ENCODE peak calls at places on chromosomes 16 and 17, in six cellular contexts. M is A549, G is HEK293T, P is GM12878, J is HepG2, X is K562. C is an unnamed sample.

GRCh38 chr16:67183-67791 is 5.1 kb downstream of the RHBDF1 start:
- DNase-seq in M (no peak), G (no peak), P (no peak), J (no peak), X (no peak), C (no peak)

GRCh38 chr16:7581175-7581574 is 248.5 kb downstream of the RBFOX1 start:
- DNase-seq in M (no peak), G (no peak), P (no peak), J (no peak), X (no peak), C (no peak)

GRCh38 chr17:80986816-80987480 is 4.7 kb upstream of the CHMP6 start:
- DNase-seq in M (no peak), G (no peak), P (no peak), J (no peak), X (no peak), C (no peak)

GRCh38 chr17:70636517-70637133 is 467.3 kb downstream of the KCNJ2 start:
- DNase-seq in M (peak), G (peak), P (no peak), J (peak), X (peak), C (peak)

GRCh38 chr17:30173649-30174048 is 57.0 kb downstream of the NSRP1 start:
- DNase-seq in M (no peak), G (no peak), P (peak), J (no peak), X (no peak), C (no peak)

GRCh38 chr16:8717892-8718400 is 43.5 kb downstream of the ABAT start:
- DNase-seq in M (no peak), G (no peak), P (no peak), J (no peak), X (no peak), C (no peak)

GRCh38 chr16:48583075-48584065 is 26.6 kb downstream of the N4BP1 start:
- DNase-seq in M (no peak), G (no peak), P (no peak), J (no peak), X (no peak), C (no peak)

GRCh38 chr16:70660672-70661350 is 14.5 kb downstream of the IL34 start:
- DNase-seq in M (no peak), G (no peak), P (no peak), J (no peak), X (no peak), C (no peak)

GRCh38 chr16:87502308-87502969 is 9.6 kb upstream of the ZCCHC14 start:
- DNase-seq in M (no peak), G (no peak), P (no peak), J (no peak), X (no peak), C (no peak)

GRCh38 chr16:20383106-20384029 is 21.2 kb downstream of the PDILT start:
- DNase-seq in M (peak), G (peak), P (no peak), J (peak), X (peak), C (peak)

GRCh38 chr17:77356690-77357201 is 216.0 kb downstream of the SEC14L1 start:
- DNase-seq in M (no peak), G (no peak), P (no peak), J (no peak), X (no peak), C (no peak)

GRCh38 chr17:17363638-17364337 is 60.6 kb downstream of the NT5M start:
- DNase-seq in M (no peak), G (no peak), P (no peak), J (no peak), X (no peak), C (no peak)

GRCh38 chr17:5915337-5915736 is 154.8 kb upstream of the WSCD1 start:
- DNase-seq in M (no peak), G (no peak), P (no peak), J (no peak), X (no peak), C (no peak)

GRCh38 chr16:67993207-67994036 is 5.9 kb downstream of the DPEP2 start:
- DNase-seq in M (peak), G (peak), P (no peak), J (peak), X (peak), C (peak)

GRCh38 chr17:681738-682137 is 32.9 kb downstream of the VPS53 start:
- DNase-seq in M (no peak), G (no peak), P (no peak), J (no peak), X (no peak), C (peak)

GRCh38 chr17:3385869-3386816 is at the start of gene OR3A2:
- DNase-seq in M (no peak), G (no peak), P (no peak), J (no peak), X (no peak), C (no peak)

GRCh38 chr17:55652825-55653224 is 69.8 kb downstream of the TMEM100 start:
- DNase-seq in M (peak), G (no peak), P (no peak), J (no peak), X (no peak), C (no peak)

GRCh38 chr17:77498056-77498785 is 357.5 kb downstream of the SEC14L1 start:
- DNase-seq in M (no peak), G (no peak), P (no peak), J (no peak), X (no peak), C (no peak)

GRCh38 chr16:81617021-81617346 is 162.1 kb upstream of the PLCG2 start:
- DNase-seq in M (no peak), G (no peak), P (no peak), J (no peak), X (no peak), C (no peak)

GRCh38 chr16:2842340-2843000 is 12.4 kb downstream of the ZG16B start:
- DNase-seq in M (peak), G (peak), P (no peak), J (no peak), X (peak), C (no peak)

GRCh38 chr16:11621920-11622651 is 35.4 kb upstream of the LITAF start:
- DNase-seq in M (no peak), G (no peak), P (no peak), J (no peak), X (no peak), C (no peak)

GRCh38 chr17:42187833-42188232 is 2.6 kb upstream of the HCRT start:
- DNase-seq in M (no peak), G (no peak), P (no peak), J (no peak), X (no peak), C (no peak)

GRCh38 chr16:23552171-23552570 is 5.0 kb downstream of the EARS2 start:
- DNase-seq in M (no peak), G (no peak), P (no peak), J (no peak), X (no peak), C (no peak)

GRCh38 chr17:78279360-78279990 is 48.0 kb downstream of the TMEM235 start:
- DNase-seq in M (no peak), G (no peak), P (no peak), J (no peak), X (no peak), C (no peak)

GRCh38 chr17:49741009-49741691 is 22.8 kb downstream of the FAM117A start:
- DNase-seq in M (no peak), G (no peak), P (no peak), J (no peak), X (peak), C (peak)

GRCh38 chr16:59633996-59634579 is 900.0 kb upstream of the GOT2 start:
- DNase-seq in M (peak), G (no peak), P (no peak), J (no peak), X (no peak), C (peak)

GRCh38 chr17:40422990-40423611 is 5.4 kb upstream of the TOP2A start:
- DNase-seq in M (peak), G (no peak), P (no peak), J (no peak), X (peak), C (no peak)

GRCh38 chr17:40857535-40857934 is 9.5 kb downstream of the KRT12 start:
- DNase-seq in M (no peak), G (no peak), P (no peak), J (no peak), X (no peak), C (peak)

GRCh38 chr16:23678430-23679273 is at the start of gene PLK1:
- DNase-seq in M (peak), G (peak), P (peak), J (peak), X (peak), C (peak)

GRCh38 chr16:11175106-11175795 is 80.8 kb downstream of the SOCS1 start:
- DNase-seq in M (no peak), G (no peak), P (peak), J (no peak), X (no peak), C (no peak)

GRCh38 chr16:27109666-27110523 is 43.2 kb downstream of the C16orf82 start:
- DNase-seq in M (peak), G (peak), P (no peak), J (peak), X (peak), C (peak)

GRCh38 chr17:50660042-50660886 is 25.6 kb downstream of the ABCC3 start:
- DNase-seq in M (peak), G (no peak), P (no peak), J (peak), X (peak), C (peak)

GRCh38 chr16:57711331-57711730 is 16.7 kb downstream of the DRC7 start:
- DNase-seq in M (no peak), G (no peak), P (no peak), J (no peak), X (no peak), C (no peak)
- TF ChIP-seq BHLHE40 in M (no peak), G (no peak), P (no peak), J (no peak), X (no peak), C (no peak)

DNA sequence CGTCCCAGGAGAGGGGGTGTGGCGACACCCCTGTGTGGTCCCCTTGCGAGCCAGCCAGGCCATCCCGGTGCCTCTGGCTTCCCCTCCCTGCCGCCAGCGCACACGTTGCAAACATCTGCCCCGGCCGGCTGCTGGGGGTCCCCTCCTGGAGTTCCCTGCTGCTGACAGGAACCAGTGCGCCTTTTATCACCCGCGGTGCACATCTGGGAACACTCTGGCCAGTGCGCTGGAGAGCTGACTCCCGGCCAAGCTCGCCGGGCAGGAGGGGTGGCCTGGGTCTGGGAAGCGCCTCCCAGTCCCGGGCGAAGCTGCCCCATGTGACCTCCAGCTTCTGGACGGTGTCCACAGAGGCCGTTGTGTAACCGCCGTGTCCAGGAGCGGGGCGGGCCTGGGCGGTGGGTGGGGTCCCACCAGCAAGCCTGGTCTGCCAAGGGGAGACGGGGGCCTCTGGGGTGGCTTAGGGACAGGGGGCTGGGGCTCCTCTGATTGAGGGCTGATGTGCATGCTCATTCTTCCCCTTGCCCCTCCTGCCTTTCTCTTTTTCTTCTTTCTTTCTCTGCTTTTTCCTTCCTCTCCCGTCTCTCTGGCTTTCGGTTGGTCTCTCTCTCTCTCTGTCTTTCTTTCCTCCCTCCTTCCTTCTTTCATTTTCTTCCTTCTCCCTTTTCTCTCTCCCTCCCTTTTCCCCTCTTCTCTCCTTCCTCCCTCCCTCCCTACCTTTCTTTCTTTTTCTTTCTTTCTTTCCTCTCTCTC is 25.2 kb upstream of the CIBAR2 start:
- DNase-seq in M (peak), G (no peak), P (no peak), J (peak), X (peak), C (peak)
- TF ChIP-seq BHLHE40 in M (no peak), G (no peak), P (no peak), J (peak), X (peak), C (no peak)

DNA sequence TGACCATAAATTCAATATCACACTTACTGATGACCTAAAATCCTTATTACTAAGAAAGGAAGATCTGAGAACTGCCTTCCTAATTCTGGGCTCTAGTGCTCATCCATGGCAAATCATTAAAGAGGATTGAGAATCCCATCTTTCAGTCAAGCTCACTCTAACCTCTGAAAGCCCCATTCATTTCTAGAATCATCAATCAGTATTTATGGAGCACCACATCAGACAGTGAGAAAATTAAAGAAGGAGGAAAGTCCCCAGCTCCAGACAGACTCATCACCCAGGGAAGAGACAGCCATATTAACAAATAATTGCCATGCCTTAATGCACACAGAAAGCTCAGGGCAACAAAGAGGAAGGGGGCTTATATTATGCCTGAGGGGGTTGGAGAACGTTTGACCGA is 256.1 kb upstream of the SOX9 start:
- DNase-seq in M (no peak), G (no peak), P (no peak), J (no peak), X (no peak), C (no peak)
- TF ChIP-seq BHLHE40 in M (no peak), G (no peak), P (no peak), J (no peak), X (no peak), C (no peak)

GRCh38 chr17:8122923-8123694 is 797 bp downstream of the HES7 start:
- DNase-seq in M (peak), G (no peak), P (no peak), J (no peak), X (peak), C (peak)
- TF ChIP-seq BHLHE40 in M (no peak), G (no peak), P (peak), J (peak), X (peak), C (peak)

GRCh38 chr16:69145658-69146057 is 13.2 kb downstream of the UTP4 start:
- DNase-seq in M (no peak), G (no peak), P (no peak), J (no peak), X (no peak), C (peak)
- TF ChIP-seq BHLHE40 in M (no peak), G (no peak), P (no peak), J (no peak), X (no peak), C (no peak)

GRCh38 chr17:79955167-79955549 is 80.5 kb downstream of the TBC1D16 start:
- DNase-seq in M (no peak), G (no peak), P (no peak), J (no peak), X (no peak), C (no peak)
- TF ChIP-seq BHLHE40 in M (no peak), G (no peak), P (no peak), J (no peak), X (no peak), C (no peak)

DNA sequence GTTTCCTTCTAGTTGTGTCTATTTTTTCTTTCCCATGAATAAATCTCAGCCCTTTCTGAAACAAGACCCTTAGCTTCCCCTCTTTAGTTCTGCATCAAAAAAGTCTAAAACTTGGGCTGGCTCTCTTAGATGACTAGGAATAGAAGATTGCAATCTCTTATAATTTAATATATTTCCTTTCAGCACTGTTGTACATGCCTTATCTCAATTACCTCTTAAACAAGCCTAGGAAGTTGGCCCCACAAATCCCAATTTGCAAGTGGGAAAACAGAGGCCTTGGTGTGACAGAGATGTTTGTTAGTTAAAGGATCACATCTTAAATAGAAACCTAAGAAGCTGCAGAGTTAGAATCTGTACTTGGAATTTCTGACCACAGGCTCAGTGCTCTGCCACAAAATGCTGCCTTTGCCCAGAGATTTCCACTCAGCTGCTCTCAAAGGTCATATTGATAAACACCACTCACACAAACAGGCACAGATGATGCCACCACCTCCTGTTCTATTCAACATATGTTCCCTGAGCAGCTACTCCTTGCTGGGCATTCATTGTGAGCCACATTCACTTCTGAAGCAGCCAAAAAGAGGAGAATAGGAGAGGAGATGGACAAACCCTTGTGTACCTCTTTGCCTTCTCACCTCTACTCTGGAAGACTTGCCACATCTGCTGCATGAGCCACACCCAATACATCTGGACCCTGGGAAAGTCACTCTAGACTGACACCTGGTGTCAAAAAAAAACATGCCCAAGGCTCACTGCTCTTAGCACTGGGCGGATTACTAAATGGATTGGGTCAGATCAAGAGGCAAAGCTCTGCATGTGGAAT is 5.5 kb downstream of the CCDC182 start:
- DNase-seq in M (peak), G (peak), P (no peak), J (peak), X (peak), C (no peak)
- TF ChIP-seq BHLHE40 in M (no peak), G (no peak), P (no peak), J (no peak), X (no peak), C (no peak)

DNA sequence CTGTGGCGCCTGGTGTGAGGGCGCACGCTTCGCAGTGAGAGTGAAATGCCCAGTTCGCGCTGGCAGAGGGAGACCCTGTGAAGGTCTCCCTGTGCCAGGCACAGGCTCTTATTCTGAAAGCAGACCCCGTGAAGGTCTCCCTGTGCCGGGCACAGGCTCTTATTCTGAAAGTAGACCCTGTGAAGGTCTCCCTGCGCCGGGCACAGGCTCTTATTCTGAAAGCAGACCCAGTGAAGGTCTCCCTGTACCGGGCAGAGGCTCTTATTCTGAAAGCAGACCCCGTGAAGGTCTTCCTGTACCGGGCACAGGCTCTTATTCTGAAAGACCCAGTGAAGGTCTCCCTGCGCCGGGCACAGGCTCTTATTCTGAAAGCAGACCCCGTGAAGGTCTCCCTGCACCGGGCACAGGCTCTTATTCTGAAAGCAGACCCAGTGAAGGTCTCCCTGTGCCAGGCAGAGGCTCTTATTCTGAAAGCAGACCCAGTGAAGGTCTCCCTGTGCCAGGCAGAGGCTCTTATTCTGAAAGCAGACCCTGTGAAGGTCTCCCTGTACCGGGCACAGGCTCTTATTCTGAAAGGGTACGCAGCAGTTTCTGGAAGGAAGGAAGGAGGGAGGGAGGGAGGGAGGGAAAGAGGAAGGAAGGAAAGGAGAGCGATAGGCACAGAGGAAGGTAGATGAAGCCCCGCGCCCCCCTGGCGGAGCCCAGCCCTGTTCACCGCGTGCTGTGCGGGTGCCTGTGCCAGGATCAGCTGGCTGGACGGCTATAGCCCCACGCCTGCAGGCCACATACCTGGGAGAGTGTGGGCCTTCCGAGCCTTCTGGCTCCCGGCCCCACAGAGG is 55.3 kb downstream of the WDR45B start:
- DNase-seq in M (peak), G (no peak), P (peak), J (peak), X (no peak), C (peak)
- TF ChIP-seq BHLHE40 in M (no peak), G (no peak), P (no peak), J (no peak), X (no peak), C (no peak)